ENCODE peak calls at places on chromosome 21, in four cellular contexts. T is neural crest cell, M is WTC11, N is body of pancreas. S is an unnamed sample.

GRCh38 chr21:22842875-22843274 is 1844.7 kb downstream of the NCAM2 start:
- DNase-seq in T (no peak), N (no peak), M (peak), S (no peak)

GRCh38 chr21:28899744-28900143 is 92.9 kb downstream of the LTN1 start:
- DNase-seq in N (no peak), M (no peak), T (no peak), S (no peak)

GRCh38 chr21:16145052-16145451 is 415.3 kb downstream of the USP25 start:
- DNase-seq in N (no peak), M (no peak), T (no peak), S (no peak)

GRCh38 chr21:46392921-46393320 is 65.8 kb upstream of the DIP2A start:
- DNase-seq in T (no peak), N (peak), M (no peak), S (no peak)

GRCh38 chr21:45993210-45994085 is 11.9 kb downstream of the COL6A1 start:
- DNase-seq in N (peak), T (no peak), M (peak), S (no peak)

GRCh38 chr21:20728691-20729090 is 269.5 kb upstream of the NCAM2 start:
- DNase-seq in M (no peak), T (no peak), N (no peak), S (no peak)

GRCh38 chr21:16993416-16994044 is 519.3 kb upstream of the CXADR start:
- DNase-seq in N (no peak), T (no peak), M (no peak), S (no peak)

GRCh38 chr21:33078907-33079582 is 9.1 kb downstream of the OLIG1 start:
- DNase-seq in N (peak), T (no peak), M (no peak), S (no peak)

GRCh38 chr21:43004926-43005325 is 30.6 kb downstream of the PKNOX1 start:
- DNase-seq in M (no peak), N (no peak), T (no peak), S (no peak)

GRCh38 chr21:45970674-45971486 is 10.7 kb upstream of the COL6A1 start:
- DNase-seq in T (peak), N (peak), M (peak), S (peak)

GRCh38 chr21:29338256-29338655 is 39.5 kb downstream of the BACH1 start:
- DNase-seq in N (no peak), T (no peak), M (no peak), S (no peak)

GRCh38 chr21:34078915-34079314 is 5.5 kb downstream of the MRPS6 start:
- DNase-seq in T (no peak), M (no peak), N (no peak), S (no peak)

GRCh38 chr21:29843818-29844217 is 96.0 kb downstream of the GRIK1 start:
- DNase-seq in T (no peak), M (no peak), N (no peak), S (no peak)

GRCh38 chr21:27206368-27206982 is 239.6 kb upstream of the ADAMTS5 start:
- DNase-seq in M (peak), T (no peak), N (no peak), S (peak)

GRCh38 chr21:28865488-28866186 is 127.0 kb downstream of the LTN1 start:
- DNase-seq in N (no peak), T (no peak), M (no peak), S (no peak)

GRCh38 chr21:34351786-34352241 is 12.0 kb upstream of the KCNE2 start:
- DNase-seq in M (no peak), N (peak), T (peak), S (no peak)

GRCh38 chr21:33643658-33644311 is 1.5 kb downstream of the ITSN1 start:
- DNase-seq in T (peak), N (no peak), M (no peak), S (no peak)

GRCh38 chr21:46613391-46613790 is 8.5 kb upstream of the S100B start:
- DNase-seq in T (no peak), M (no peak), N (no peak), S (no peak)

DNA sequence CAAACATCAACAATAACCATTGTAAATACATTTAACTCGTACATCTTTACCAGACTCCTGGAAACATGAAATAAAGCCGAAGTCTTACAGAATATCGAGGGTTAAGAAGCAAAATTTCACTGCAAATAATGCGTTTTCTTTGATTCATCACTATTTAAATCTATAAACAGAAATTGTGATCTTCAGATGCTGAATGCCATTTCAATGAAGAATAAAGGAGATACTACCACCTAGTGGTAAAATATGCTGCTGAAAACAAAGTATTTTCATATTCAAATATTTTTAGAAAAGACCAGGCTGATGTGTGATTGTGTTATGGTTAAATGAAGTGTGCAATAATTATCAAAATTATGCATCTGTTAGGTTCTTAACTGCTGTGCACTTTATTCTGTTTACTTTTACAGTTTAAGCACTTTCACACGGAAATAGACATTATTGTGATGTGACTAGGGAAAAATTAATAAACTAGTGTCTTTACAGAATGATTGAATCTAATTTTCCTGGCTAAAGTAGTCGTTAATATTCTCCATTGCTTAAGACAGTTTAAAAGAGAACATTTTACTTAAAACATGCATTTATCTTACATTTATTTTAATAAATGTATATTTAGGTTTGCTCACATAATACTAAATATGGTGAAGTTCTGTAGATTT is 1093.1 kb downstream of the MRPL39 start:
- DNase-seq in M (no peak), N (no peak), T (no peak), S (no peak)
- TF ChIP-seq CTCF in M (no peak), N (peak), T (peak), S (no peak)

GRCh38 chr21:14866859-14867560 is 197.8 kb downstream of the NRIP1 start:
- DNase-seq in T (no peak), N (no peak), M (no peak), S (no peak)

GRCh38 chr21:14863745-14864210 is 201.0 kb downstream of the NRIP1 start:
- DNase-seq in N (no peak), T (no peak), M (no peak), S (no peak)

GRCh38 chr21:14869984-14870840 is 194.6 kb downstream of the NRIP1 start:
- DNase-seq in N (no peak), M (no peak), T (no peak), S (no peak)

GRCh38 chr21:14862794-14863720 is 201.7 kb downstream of the NRIP1 start:
- DNase-seq in M (no peak), N (no peak), T (no peak), S (no peak)

GRCh38 chr21:14864211-14865021 is 200.4 kb downstream of the NRIP1 start:
- DNase-seq in M (peak), T (peak), N (peak), S (peak)
- TF ChIP-seq CTCF in M (no peak), T (peak), N (peak), S (peak)

DNA sequence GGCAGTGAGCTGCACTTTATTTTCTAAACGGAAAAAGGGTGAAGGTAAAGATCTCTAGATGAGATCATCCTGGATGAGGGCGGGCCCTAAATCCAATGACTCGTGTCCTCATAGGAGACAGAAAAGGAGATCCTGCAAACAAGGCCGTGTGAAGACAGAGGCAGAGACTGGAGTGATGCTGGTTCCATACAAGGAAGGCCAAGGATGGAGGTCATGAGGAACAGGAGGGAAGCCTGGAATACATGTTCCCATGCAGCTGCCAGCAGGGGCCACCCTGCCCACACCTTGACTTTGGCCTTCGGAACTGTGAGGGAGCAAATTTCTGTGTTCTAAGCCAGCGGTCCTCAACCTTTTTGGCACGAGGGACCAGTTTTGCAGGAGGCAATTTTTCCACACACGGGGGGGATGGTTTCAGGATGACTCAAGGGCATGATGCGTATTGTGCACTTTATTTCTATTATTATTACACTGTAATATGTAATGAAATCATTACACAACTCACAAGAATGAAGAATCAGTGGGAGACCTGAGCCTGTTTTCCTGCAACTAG is 94.3 kb downstream of the PSMG1 start:
- DNase-seq in N (no peak), T (no peak), M (no peak), S (no peak)
- TF ChIP-seq CTCF in N (no peak), T (no peak), M (no peak), S (no peak)

GRCh38 chr21:41869771-41870170 is 9.4 kb downstream of the PRDM15 start:
- DNase-seq in N (no peak), M (no peak), T (no peak), S (no peak)

GRCh38 chr21:41867313-41867712 is 11.8 kb downstream of the PRDM15 start:
- DNase-seq in T (no peak), M (no peak), N (no peak), S (no peak)

GRCh38 chr21:41865002-41865777 is 14.0 kb downstream of the PRDM15 start:
- DNase-seq in M (no peak), N (no peak), T (no peak), S (no peak)

GRCh38 chr21:41866274-41866809 is 12.8 kb downstream of the PRDM15 start:
- DNase-seq in T (no peak), M (no peak), N (peak), S (no peak)

GRCh38 chr21:41868062-41868710 is 11.0 kb downstream of the PRDM15 start:
- DNase-seq in T (no peak), N (no peak), M (no peak), S (no peak)
- TF ChIP-seq CTCF in T (no peak), N (no peak), M (no peak), S (no peak)

DNA sequence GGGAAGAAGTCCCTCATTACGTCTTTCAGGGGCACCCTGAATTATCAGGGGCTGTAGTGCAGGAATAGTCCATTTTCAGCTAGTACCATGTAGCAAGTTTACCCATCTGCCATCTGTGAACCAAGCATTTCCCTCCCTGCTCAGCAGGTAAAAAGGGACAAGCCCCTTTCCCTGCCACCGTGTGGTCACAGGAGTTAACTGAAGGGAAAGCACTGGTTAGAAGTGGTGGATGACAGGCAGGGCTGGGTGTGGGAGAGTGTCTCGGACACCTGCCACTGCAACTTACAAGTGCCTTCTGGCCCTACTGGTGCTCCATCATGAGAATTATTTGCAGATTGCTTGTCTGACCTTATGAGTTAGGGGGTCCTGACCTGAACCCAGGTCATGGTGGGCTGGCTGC is 32.0 kb upstream of the IGSF5 start:
- DNase-seq in T (no peak), N (no peak), M (peak), S (no peak)
- TF ChIP-seq CTCF in T (peak), N (no peak), M (no peak), S (peak)

DNA sequence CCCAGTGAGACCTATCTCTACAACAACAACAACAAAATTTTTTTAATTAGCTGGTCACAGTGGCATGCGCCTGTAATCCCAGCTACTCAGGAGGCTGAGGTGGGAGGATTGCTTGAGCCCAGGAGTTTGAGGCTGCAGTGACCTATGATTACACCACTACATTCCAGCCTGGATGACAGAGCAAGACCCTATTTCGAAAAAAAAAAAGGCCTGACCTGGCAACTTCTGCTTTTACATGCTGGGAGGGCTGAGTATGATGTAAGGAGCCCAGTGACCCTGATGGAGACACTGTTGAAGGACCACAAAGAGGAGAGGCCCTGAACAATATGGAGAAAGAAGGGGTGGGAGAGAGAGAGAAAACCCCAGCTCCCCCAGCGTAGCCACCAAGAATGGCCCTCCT is 9.2 kb upstream of the VPS26C start:
- DNase-seq in T (no peak), M (no peak), N (no peak), S (no peak)
- TF ChIP-seq CTCF in T (no peak), M (no peak), N (no peak), S (no peak)

GRCh38 chr21:44735821-44736220 is 24.4 kb upstream of the TSPEAR start:
- DNase-seq in N (no peak), T (no peak), M (no peak), S (no peak)
- TF ChIP-seq CTCF in N (no peak), T (no peak), M (no peak), S (no peak)

GRCh38 chr21:31261759-31262158 is 82.3 kb downstream of the TIAM1 start:
- DNase-seq in N (no peak), T (no peak), M (no peak), S (no peak)

GRCh38 chr21:31260790-31261189 is 83.3 kb downstream of the TIAM1 start:
- DNase-seq in M (no peak), T (no peak), N (no peak), S (no peak)

GRCh38 chr21:31264574-31264973 is 79.5 kb downstream of the TIAM1 start:
- DNase-seq in T (no peak), N (no peak), M (no peak), S (no peak)

GRCh38 chr21:31265293-31265692 is 78.8 kb downstream of the TIAM1 start:
- DNase-seq in N (peak), T (no peak), M (no peak), S (no peak)

GRCh38 chr21:31262728-31263127 is 81.3 kb downstream of the TIAM1 start:
- DNase-seq in T (no peak), M (no peak), N (no peak), S (no peak)
- TF ChIP-seq CTCF in T (no peak), M (no peak), N (no peak), S (no peak)

GRCh38 chr21:36510911-36511310 is 31.0 kb upstream of the CLDN14 start:
- DNase-seq in T (no peak), M (no peak), N (no peak), S (no peak)

GRCh38 chr21:36511484-36512227 is 31.7 kb upstream of the CLDN14 start:
- DNase-seq in N (no peak), T (no peak), M (no peak), S (no peak)

GRCh38 chr21:36509966-36510742 is 30.2 kb upstream of the CLDN14 start:
- DNase-seq in N (peak), M (no peak), T (no peak), S (no peak)

GRCh38 chr21:36513430-36513829 is 33.5 kb upstream of the CLDN14 start:
- DNase-seq in N (no peak), M (no peak), T (no peak), S (no peak)

DNA sequence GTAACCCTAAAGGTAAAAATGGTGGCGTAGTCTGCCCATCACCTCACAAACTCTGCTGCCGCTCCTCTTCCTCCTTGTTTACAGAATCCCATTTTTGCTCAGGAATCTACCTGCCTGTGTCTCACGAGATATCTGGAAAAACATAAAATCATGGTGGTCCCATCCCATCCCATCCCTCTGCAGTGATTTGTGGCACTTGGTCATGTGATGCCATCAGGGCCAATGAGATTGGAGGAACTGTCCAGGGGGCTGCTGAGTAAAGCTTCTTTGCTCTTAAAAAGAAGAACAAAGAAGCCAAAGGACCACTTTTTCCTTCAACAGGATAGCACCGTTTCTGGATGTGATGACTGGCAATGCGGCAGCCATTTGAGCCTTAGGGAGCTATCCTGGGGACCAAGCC is 33.0 kb upstream of the CLDN14 start:
- DNase-seq in M (no peak), T (no peak), N (no peak), S (no peak)
- TF ChIP-seq CTCF in M (no peak), T (no peak), N (no peak), S (no peak)

GRCh38 chr21:44632067-44632466 is 5.1 kb upstream of the KRTAP10-10 start:
- DNase-seq in T (no peak), N (no peak), M (no peak), S (no peak)

GRCh38 chr21:44628707-44629391 is 2.0 kb downstream of the KRTAP10-9 start:
- DNase-seq in T (no peak), M (no peak), N (no peak), S (no peak)

GRCh38 chr21:44626673-44627143 is at the start of gene KRTAP10-9:
- DNase-seq in M (no peak), N (no peak), T (no peak), S (no peak)

GRCh38 chr21:44626262-44626661 is 631 bp upstream of the KRTAP10-9 start:
- DNase-seq in M (no peak), T (no peak), N (no peak), S (peak)

DNA sequence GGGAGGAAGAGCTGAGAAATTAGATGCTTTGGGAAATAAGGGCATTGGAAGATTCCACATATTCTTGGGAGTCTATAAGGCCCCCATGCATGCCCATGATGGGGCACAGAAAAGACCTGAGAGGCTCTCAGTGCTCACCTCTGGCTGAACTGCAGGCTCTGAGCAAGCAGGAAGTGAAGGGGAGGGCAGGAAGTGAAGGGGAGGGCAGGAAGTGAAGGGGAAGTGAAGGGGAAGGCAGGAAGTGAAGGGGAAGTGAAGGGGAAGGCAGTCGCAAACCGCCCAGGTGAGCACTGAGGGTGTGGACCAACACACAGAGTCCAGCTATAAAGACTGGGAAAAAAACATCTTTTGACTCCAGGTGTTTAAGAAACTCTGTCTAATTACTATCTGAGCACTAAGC is 3.5 kb downstream of the KRTAP10-9 start:
- DNase-seq in N (no peak), T (no peak), M (no peak), S (no peak)
- TF ChIP-seq CTCF in N (no peak), T (no peak), M (no peak), S (no peak)